ENCODE peak calls at places on chromosome 14, in seven cellular contexts. L is MM.1S; U is GM12864; P is type B pancreatic cell; D is neural crest cell; K is activated CD8-positive, alpha-beta T cell treated with anti-CD3 and anti-CD28 coated beads for 36 hours; V is dorsolateral prefrontal cortex. G is an unnamed sample.
A peak's percentile ranks its signal among the peaks of the same experiment; 100 is the strongest.

GRCh38 chr14:93824518-93825234 is 36.4 kb upstream of the PRIMA1 start:
- DNase-seq in P (no peak), L (no peak), K (no peak), D (no peak), U (no peak), V (no peak), G (no peak)

GRCh38 chr14:57747036-57747435 is 118.9 kb downstream of the SLC35F4 start:
- DNase-seq in U (no peak), D (no peak), K (no peak), L (no peak), P (no peak), V (no peak), G (no peak)

GRCh38 chr14:24692382-24693352 is 58.7 kb upstream of the GZMB start:
- DNase-seq in V (no peak), U (no peak), L (no peak), D (no peak), P (no peak), K (peak; percentile 77), G (no peak)

GRCh38 chr14:65336191-65336591 is 76.3 kb upstream of the FUT8 start:
- DNase-seq in K (peak; percentile 81), U (no peak), V (no peak), D (no peak), P (no peak), L (no peak), G (peak; percentile 47)

GRCh38 chr14:65206448-65207096 is 104.3 kb upstream of the MAX start:
- DNase-seq in P (no peak), K (peak; percentile 57), V (no peak), L (peak; percentile 67), D (no peak), U (peak; percentile 91), G (peak; percentile 54)

GRCh38 chr14:104510794-104511611 is 68.6 kb upstream of the C14orf180 start:
- DNase-seq in K (no peak), V (peak; percentile 82), D (no peak), P (peak; percentile 66), U (no peak), L (no peak), G (peak; percentile 16)

GRCh38 chr14:64879635-64880381 is at the start of gene SPTB:
- DNase-seq in U (no peak), D (no peak), P (peak; percentile 69), V (no peak), L (peak; percentile 58), K (peak; percentile 74), G (peak; percentile 74)

GRCh38 chr14:93949511-93950075 is 22.4 kb downstream of the FAM181A start:
- DNase-seq in K (no peak), U (no peak), D (no peak), L (no peak), P (no peak), V (no peak), G (no peak)

GRCh38 chr14:54640480-54640879 is 73.6 kb downstream of the SAMD4A start:
- DNase-seq in D (no peak), K (no peak), L (no peak), V (no peak), P (no peak), U (no peak), G (no peak)

GRCh38 chr14:41749425-41749824 is 142.7 kb downstream of the LRFN5 start:
- DNase-seq in K (no peak), V (no peak), D (no peak), U (no peak), L (no peak), P (no peak), G (no peak)

GRCh38 chr14:76227450-76228050 is 75.8 kb downstream of the GPATCH2L start:
- DNase-seq in V (no peak), L (no peak), P (no peak), D (no peak), K (no peak), U (no peak), G (no peak)

GRCh38 chr14:75120546-75121291 is 6.1 kb downstream of the NEK9 start:
- DNase-seq in P (no peak), L (no peak), U (no peak), K (no peak), D (no peak), V (no peak), G (no peak)

GRCh38 chr14:95901014-95901413 is 24.4 kb downstream of the TUNAR start:
- DNase-seq in D (no peak), P (no peak), U (no peak), K (no peak), L (no peak), V (no peak), G (no peak)

GRCh38 chr14:95906591-95906990 is 30.0 kb downstream of the TUNAR start:
- DNase-seq in U (no peak), D (no peak), V (no peak), L (no peak), K (no peak), P (no peak), G (no peak)

DNA sequence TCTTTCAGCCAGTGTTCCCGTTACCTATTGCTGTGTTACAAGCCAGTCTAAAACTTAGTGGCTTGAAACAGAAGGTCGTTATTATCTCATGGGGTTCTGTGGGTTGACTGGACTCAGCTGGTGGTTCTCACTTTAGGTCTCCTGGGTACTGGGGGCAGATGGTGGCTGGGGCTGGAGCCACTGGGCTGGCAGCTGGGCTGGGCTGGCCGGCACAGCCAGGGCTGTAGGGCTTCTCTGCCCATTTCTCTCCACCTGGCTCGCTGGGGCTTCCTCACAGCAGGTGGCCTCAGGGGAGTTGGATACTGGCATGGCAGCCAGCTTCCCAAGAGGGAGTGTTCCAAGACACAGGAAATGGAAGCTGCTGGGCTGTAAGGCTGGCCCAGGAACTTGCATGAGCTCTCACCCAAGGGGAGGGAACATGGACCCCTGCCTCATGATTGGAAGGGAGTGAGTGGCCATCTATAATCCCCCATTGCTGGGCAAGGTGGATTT is 27.0 kb downstream of the TUNAR start:
- DNase-seq in P (no peak), V (no peak), L (no peak), U (no peak), D (no peak), K (no peak), G (no peak)
- TF ChIP-seq CTCF in P (no peak), V (no peak), L (no peak), U (no peak), D (no peak), K (no peak), G (no peak)

GRCh38 chr14:77547512-77547911 is 48.9 kb upstream of the ISM2 start:
- DNase-seq in D (no peak), K (no peak), P (no peak), V (no peak), U (no peak), L (no peak), G (no peak)
- TF ChIP-seq CTCF in D (peak; percentile 45), K (no peak), P (peak; percentile 61), V (no peak), U (peak; percentile 39), L (no peak), G (no peak)

GRCh38 chr14:61927015-61927414 is 164.8 kb downstream of the SNAPC1 start:
- DNase-seq in K (no peak), D (no peak), V (no peak), L (no peak), U (no peak), P (no peak), G (no peak)

GRCh38 chr14:61925732-61926445 is 163.7 kb downstream of the SNAPC1 start:
- DNase-seq in L (no peak), P (no peak), K (no peak), V (no peak), D (no peak), U (no peak), G (no peak)

GRCh38 chr14:61927521-61927920 is 165.3 kb downstream of the SNAPC1 start:
- DNase-seq in D (no peak), P (no peak), L (no peak), U (no peak), K (no peak), V (no peak), G (no peak)

GRCh38 chr14:61925043-61925442 is 162.8 kb downstream of the SNAPC1 start:
- DNase-seq in P (no peak), V (peak; percentile 27), U (peak; percentile 7), L (no peak), K (peak; percentile 34), D (no peak), G (peak; percentile 17)

GRCh38 chr14:61923348-61923747 is 161.1 kb downstream of the SNAPC1 start:
- DNase-seq in K (no peak), V (no peak), L (no peak), D (no peak), U (no peak), P (no peak), G (no peak)
- TF ChIP-seq CTCF in K (no peak), V (no peak), L (no peak), D (peak; percentile 17), U (peak; percentile 29), P (peak; percentile 23), G (peak; percentile 40)

GRCh38 chr14:63544641-63545234 is 1.6 kb upstream of the PPP2R5E start:
- DNase-seq in P (no peak), U (no peak), V (no peak), L (peak; percentile 13), D (no peak), K (no peak), G (no peak)
- TF ChIP-seq CTCF in P (peak; percentile 33), U (peak; percentile 34), V (peak; percentile 54), L (peak; percentile 34), D (peak; percentile 33), K (no peak), G (peak; percentile 40)

DNA sequence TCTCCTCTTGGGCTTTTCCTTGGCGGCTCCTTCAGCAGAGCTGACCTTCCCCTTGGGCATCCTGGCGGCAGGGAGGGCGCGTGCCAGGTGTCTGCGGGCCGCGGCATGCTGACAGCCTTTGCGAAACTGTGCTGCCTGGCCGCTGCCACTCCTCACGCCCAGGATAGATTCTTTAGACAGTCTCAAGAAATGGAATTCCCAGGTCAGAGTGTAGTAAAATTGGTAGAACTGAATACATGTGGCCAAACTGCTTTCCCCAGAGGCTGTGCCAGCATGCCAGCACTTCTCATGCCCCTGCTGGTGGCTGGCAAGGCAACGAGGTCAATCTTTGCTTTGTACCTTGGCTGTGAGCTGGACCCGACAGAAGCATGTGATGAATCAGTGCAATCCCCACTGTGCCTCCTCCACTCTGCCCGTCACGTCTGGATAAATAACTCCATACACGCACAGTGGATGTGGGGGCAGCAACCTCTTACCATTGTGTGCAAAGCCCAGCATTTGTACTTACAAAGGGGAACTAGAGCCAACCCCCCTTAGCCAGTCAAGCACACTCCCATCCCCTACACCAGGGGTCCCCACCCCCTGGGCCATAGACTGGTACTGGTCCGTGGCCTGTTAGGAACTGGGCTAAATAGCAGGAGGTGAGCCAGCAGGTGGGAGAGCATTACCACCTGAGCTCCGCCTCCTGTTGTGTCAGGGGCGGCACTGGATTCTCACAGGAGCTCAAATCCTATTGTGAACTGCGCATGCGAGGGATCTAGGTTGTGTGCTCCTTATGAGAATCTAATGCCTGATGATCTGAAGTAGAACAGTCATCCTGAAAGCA is 90.9 kb downstream of the ACTN1 start:
- DNase-seq in P (no peak), D (no peak), U (no peak), L (no peak), V (no peak), K (no peak), G (no peak)
- TF ChIP-seq CTCF in P (no peak), D (no peak), U (no peak), L (no peak), V (no peak), K (no peak), G (no peak)